ENCODE peak calls at places on chromosomes 7 and 10, in eight cellular contexts. Z is AG09309, C is lower lobe of right lung, K is cardiac fibroblast, D is sigmoid colon, S is testis, R is transverse colon, A is endothelial cell. I is an unnamed sample.

GRCh38 chr10:104640339-104641149 is 546 bp upstream of the SORCS3 start:
- DNase-seq in C (no peak), S (no peak), R (no peak), D (no peak), Z (no peak), A (peak), K (no peak), I (peak)

GRCh38 chr10:87596351-87596750 is 63.3 kb upstream of the PAPSS2 start:
- DNase-seq in A (no peak), D (no peak), C (no peak), S (no peak), Z (no peak), R (no peak), K (no peak), I (no peak)

GRCh38 chr7:18900801-18901200 is 216.6 kb downstream of the TWIST1 start:
- DNase-seq in Z (no peak), D (no peak), R (no peak), K (peak), A (no peak), S (no peak), C (no peak), I (no peak)

GRCh38 chr10:8088504-8088903 is 34.0 kb downstream of the GATA3 start:
- DNase-seq in Z (no peak), R (no peak), D (peak), S (no peak), K (no peak), A (no peak), C (no peak), I (no peak)

GRCh38 chr10:78798976-78799730 is 269.6 kb upstream of the ZMIZ1 start:
- DNase-seq in D (no peak), K (no peak), C (no peak), Z (no peak), R (no peak), A (no peak), S (no peak), I (no peak)

GRCh38 chr10:15625261-15625660 is 94.5 kb downstream of the ITGA8 start:
- DNase-seq in S (no peak), K (no peak), R (no peak), C (no peak), Z (no peak), D (no peak), A (no peak), I (peak)

GRCh38 chr7:98211221-98211675 is at the start of gene BHLHA15:
- DNase-seq in R (peak), C (peak), K (no peak), Z (no peak), A (peak), S (no peak), D (peak), I (no peak)

GRCh38 chr7:30893357-30893756 is 18.3 kb upstream of the AQP1 start:
- DNase-seq in R (no peak), A (no peak), D (no peak), S (peak), K (peak), Z (no peak), C (no peak), I (peak)

GRCh38 chr7:24587853-24588252 is 14.6 kb downstream of the PALS2 start:
- DNase-seq in Z (no peak), R (no peak), C (no peak), S (no peak), K (no peak), A (peak), D (no peak), I (no peak)

GRCh38 chr10:37732685-37733084 is 124.7 kb downstream of the ZNF248 start:
- DNase-seq in Z (peak), D (no peak), S (no peak), K (no peak), R (no peak), C (no peak), A (no peak), I (no peak)

GRCh38 chr7:106812027-106812643 is 52.9 kb upstream of the PIK3CG start:
- DNase-seq in Z (no peak), C (peak), A (no peak), R (no peak), D (no peak), S (peak), K (no peak), I (no peak)

GRCh38 chr7:137546009-137546408 is 202.5 kb upstream of the PTN start:
- DNase-seq in R (no peak), A (no peak), K (no peak), C (no peak), D (no peak), S (no peak), Z (no peak), I (no peak)

GRCh38 chr7:32680259-32681173 is 185.2 kb downstream of the AVL9 start:
- DNase-seq in R (peak), Z (peak), C (no peak), S (no peak), A (no peak), D (no peak), K (peak), I (peak)

DNA sequence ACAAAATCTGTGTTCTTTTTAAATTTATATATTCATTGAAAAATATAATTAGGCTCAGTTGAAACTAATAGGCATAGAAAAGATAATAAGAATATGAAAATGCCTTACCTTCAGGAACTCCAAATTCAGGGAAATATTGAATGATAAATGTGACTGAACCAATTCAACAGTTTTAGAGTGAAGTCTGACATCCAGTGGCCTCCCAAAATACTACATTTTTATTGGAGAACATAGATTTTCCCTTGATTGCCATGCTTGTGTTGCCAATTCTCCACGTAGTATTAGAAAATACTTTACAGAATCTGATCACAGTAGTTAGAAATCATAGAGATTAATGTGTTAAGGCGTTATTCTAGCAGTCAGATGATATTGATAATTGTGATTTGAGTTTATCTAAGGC is 1246.7 kb downstream of the GATA3 start:
- DNase-seq in C (no peak), S (no peak), A (no peak), R (no peak), D (no peak), K (no peak), Z (no peak), I (peak)
- TF ChIP-seq CTCF in C (no peak), S (peak), A (no peak), R (no peak), D (no peak), K (no peak), Z (peak), I (peak)

GRCh38 chr10:36301139-36301538 is 659.0 kb upstream of the FZD8 start:
- DNase-seq in A (no peak), C (no peak), Z (no peak), S (no peak), R (no peak), K (no peak), D (no peak), I (no peak)

GRCh38 chr10:36303896-36304295 is 661.8 kb upstream of the FZD8 start:
- DNase-seq in C (no peak), D (no peak), Z (no peak), S (no peak), A (no peak), R (no peak), K (no peak), I (no peak)

GRCh38 chr10:36302086-36302485 is 660.0 kb upstream of the FZD8 start:
- DNase-seq in R (no peak), C (no peak), S (no peak), D (no peak), A (no peak), Z (no peak), K (no peak), I (no peak)

DNA sequence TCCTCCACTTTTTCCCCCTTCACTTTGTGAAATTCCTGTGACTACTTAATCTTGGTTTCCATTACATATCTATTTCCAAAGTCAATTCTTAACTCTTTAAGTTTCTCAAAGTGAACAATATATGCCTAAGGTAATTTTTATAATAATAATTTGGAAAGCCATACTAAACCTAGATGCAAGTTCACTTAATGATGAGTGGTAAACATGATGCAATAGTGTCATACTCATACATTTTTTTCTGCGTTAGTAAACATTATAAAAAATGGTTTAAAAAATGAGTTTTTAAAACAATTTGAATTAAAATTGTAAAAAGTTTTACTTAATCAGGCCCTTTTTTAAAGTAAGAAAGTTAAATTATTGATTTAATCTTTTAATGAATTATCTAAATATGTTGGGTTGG is 659.4 kb upstream of the FZD8 start:
- DNase-seq in D (no peak), S (no peak), K (no peak), R (no peak), A (no peak), Z (no peak), C (no peak), I (no peak)
- TF ChIP-seq CTCF in D (no peak), S (no peak), K (no peak), R (no peak), A (no peak), Z (no peak), C (no peak), I (no peak)

DNA sequence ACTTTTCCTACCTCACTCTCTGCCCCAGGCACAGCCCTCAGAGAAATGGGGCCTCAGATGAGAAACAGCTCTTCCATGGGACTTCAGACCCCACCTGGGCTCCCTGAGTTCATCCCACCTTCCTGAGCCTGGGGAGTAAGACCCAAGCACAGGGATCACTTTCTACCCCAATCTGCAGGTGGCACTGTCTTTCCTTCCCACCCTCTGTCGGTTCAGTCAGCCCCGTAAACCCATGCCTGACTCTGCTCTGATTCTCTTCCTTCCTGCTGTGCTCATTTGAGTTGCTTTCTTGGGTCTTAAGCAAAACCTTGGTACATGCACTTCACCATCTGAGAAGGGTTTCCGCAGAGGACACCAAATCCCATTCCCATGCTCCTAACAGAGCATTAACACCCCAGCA is 306.4 kb upstream of the CDC14C start:
- DNase-seq in Z (no peak), A (no peak), R (no peak), K (no peak), S (no peak), D (no peak), C (no peak), I (no peak)
- TF ChIP-seq CTCF in Z (no peak), A (no peak), R (no peak), K (no peak), S (no peak), D (no peak), C (no peak), I (no peak)

DNA sequence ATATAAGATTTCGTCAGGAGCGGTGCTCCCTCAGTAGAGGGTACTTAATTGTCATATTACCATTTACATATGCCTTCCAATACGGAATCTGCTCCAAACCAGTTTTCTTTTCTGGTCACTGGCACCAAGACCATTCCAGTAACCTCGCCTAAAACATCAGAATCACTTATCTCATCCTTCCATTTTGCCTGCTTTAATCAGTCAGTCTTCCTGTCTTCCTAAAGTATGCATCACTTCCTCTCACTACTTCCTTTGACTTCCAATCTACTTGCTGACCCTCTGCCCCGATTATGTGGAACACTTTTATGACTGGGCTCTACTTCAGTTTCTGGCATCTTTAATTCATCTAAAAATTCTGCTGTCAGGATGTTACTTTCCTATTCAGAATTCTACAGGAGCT is 33.5 kb downstream of the CUL2 start:
- DNase-seq in D (no peak), A (no peak), S (no peak), Z (no peak), K (no peak), C (no peak), R (no peak), I (no peak)
- TF ChIP-seq CTCF in D (no peak), A (no peak), S (no peak), Z (no peak), K (no peak), C (no peak), R (no peak), I (no peak)

DNA sequence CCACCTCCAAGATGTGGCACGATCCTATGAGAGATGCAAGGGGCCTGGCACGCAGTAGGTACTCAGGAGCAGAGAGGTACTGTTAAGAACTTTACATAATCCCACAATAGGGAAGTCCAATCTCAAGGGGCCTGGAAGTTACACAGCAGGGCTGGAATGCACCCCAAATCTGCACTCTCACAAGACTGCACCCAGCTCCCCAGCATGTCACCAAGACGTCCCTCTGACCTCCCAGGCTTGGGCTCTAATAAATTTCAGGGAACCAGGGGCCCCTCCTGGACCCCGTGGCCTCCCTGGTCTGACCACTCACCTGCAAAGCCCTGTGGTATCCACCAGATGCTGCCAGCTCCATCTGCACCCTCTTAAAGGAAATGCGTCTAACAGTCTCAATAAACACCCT is 94.9 kb downstream of the OAT start:
- DNase-seq in K (no peak), D (peak), S (no peak), Z (no peak), R (no peak), A (no peak), C (no peak), I (no peak)
- TF ChIP-seq CTCF in K (no peak), D (no peak), S (no peak), Z (no peak), R (no peak), A (no peak), C (no peak), I (no peak)

I was measured in astrocyte of the spinal cord.